ENCODE peak calls at places on chromosomes 1 and 21, in four cellular contexts. One of them, this sample, is unnamed.

GRCh38 chr1:60281360-60281932 is 207.9 kb upstream of the C1orf87 start:
- DNase-seq in tibial nerve: peak; percentile 70
- DNase-seq in choroid plexus epithelial cell: peak; percentile 94
- DNase-seq in left ventricle myocardium inferior: peak; percentile 34
- DNase-seq in this sample: peak; percentile 86

GRCh38 chr1:47192458-47193384 is 2.9 kb upstream of the PDZK1IP1 start:
- DNase-seq in tibial nerve: peak; percentile 91
- DNase-seq in choroid plexus epithelial cell: peak; percentile 77
- DNase-seq in left ventricle myocardium inferior: peak; percentile 79
- DNase-seq in this sample: peak; percentile 93

GRCh38 chr1:9410737-9411297 is 118.1 kb downstream of the SPSB1 start:
- DNase-seq in tibial nerve: peak; percentile 18
- DNase-seq in choroid plexus epithelial cell: peak; percentile 66
- DNase-seq in left ventricle myocardium inferior: no peak
- DNase-seq in this sample: peak; percentile 87

GRCh38 chr1:8077602-8078001 is 51.5 kb upstream of the ERRFI1 start:
- DNase-seq in tibial nerve: no peak
- DNase-seq in choroid plexus epithelial cell: no peak
- DNase-seq in left ventricle myocardium inferior: no peak
- DNase-seq in this sample: no peak

GRCh38 chr1:28761189-28761588 is 24.4 kb downstream of the YTHDF2 start:
- DNase-seq in tibial nerve: no peak
- DNase-seq in choroid plexus epithelial cell: no peak
- DNase-seq in left ventricle myocardium inferior: no peak
- DNase-seq in this sample: no peak

GRCh38 chr1:58035523-58035922 is 511.0 kb downstream of the OMA1 start:
- DNase-seq in tibial nerve: no peak
- DNase-seq in choroid plexus epithelial cell: no peak
- DNase-seq in left ventricle myocardium inferior: no peak
- DNase-seq in this sample: peak; percentile 1

GRCh38 chr1:215594640-215595039 is 27.5 kb downstream of the KCTD3 start:
- DNase-seq in tibial nerve: no peak
- DNase-seq in choroid plexus epithelial cell: peak; percentile 52
- DNase-seq in left ventricle myocardium inferior: no peak
- DNase-seq in this sample: no peak

GRCh38 chr1:237717121-237717520 is 173.6 kb downstream of the ZP4 start:
- DNase-seq in tibial nerve: no peak
- DNase-seq in choroid plexus epithelial cell: no peak
- DNase-seq in left ventricle myocardium inferior: no peak
- DNase-seq in this sample: no peak

GRCh38 chr1:89842547-89843278 is 21.9 kb downstream of the LRRC8D start:
- DNase-seq in tibial nerve: no peak
- DNase-seq in choroid plexus epithelial cell: peak; percentile 68
- DNase-seq in left ventricle myocardium inferior: no peak
- DNase-seq in this sample: peak; percentile 46

GRCh38 chr1:109395602-109396512 is 1.9 kb downstream of the SORT1 start:
- DNase-seq in tibial nerve: no peak
- DNase-seq in choroid plexus epithelial cell: peak; percentile 91
- DNase-seq in left ventricle myocardium inferior: no peak
- DNase-seq in this sample: peak; percentile 62

GRCh38 chr1:28778021-28778420 is 33.9 kb upstream of the OPRD1 start:
- DNase-seq in tibial nerve: no peak
- DNase-seq in choroid plexus epithelial cell: no peak
- DNase-seq in left ventricle myocardium inferior: no peak
- DNase-seq in this sample: peak; percentile 74

GRCh38 chr1:59292557-59292956 is 4.3 kb upstream of the FGGY start:
- DNase-seq in tibial nerve: peak; percentile 63
- DNase-seq in choroid plexus epithelial cell: peak; percentile 95
- DNase-seq in left ventricle myocardium inferior: no peak
- DNase-seq in this sample: peak; percentile 84

GRCh38 chr1:118298397-118298796 is 113.4 kb upstream of the SPAG17 start:
- DNase-seq in tibial nerve: no peak
- DNase-seq in choroid plexus epithelial cell: no peak
- DNase-seq in left ventricle myocardium inferior: no peak
- DNase-seq in this sample: no peak

GRCh38 chr1:113929750-113930498 is 800 bp downstream of the HIPK1 start:
- DNase-seq in tibial nerve: no peak
- DNase-seq in choroid plexus epithelial cell: peak; percentile 36
- DNase-seq in left ventricle myocardium inferior: peak; percentile 31
- DNase-seq in this sample: peak; percentile 88

GRCh38 chr1:63435136-63435535 is 67.7 kb downstream of the ALG6 start:
- DNase-seq in tibial nerve: no peak
- DNase-seq in choroid plexus epithelial cell: no peak
- DNase-seq in left ventricle myocardium inferior: no peak
- DNase-seq in this sample: no peak

GRCh38 chr21:15592957-15593356 is 136.8 kb upstream of the USP25 start:
- DNase-seq in tibial nerve: no peak
- DNase-seq in choroid plexus epithelial cell: no peak
- DNase-seq in left ventricle myocardium inferior: no peak
- DNase-seq in this sample: no peak

GRCh38 chr1:161487483-161487827 is 17.8 kb upstream of the FCGR2A start:
- DNase-seq in tibial nerve: peak; percentile 45
- DNase-seq in choroid plexus epithelial cell: peak; percentile 78
- DNase-seq in left ventricle myocardium inferior: peak; percentile 38
- DNase-seq in this sample: peak; percentile 68

GRCh38 chr1:224181453-224181810 is 1.6 kb upstream of the DEGS1 start:
- DNase-seq in tibial nerve: no peak
- DNase-seq in choroid plexus epithelial cell: no peak
- DNase-seq in left ventricle myocardium inferior: no peak
- DNase-seq in this sample: no peak

GRCh38 chr1:153783233-153784190 is 8.3 kb downstream of the SLC27A3 start:
- DNase-seq in tibial nerve: peak; percentile 83
- DNase-seq in choroid plexus epithelial cell: peak; percentile 94
- DNase-seq in left ventricle myocardium inferior: peak; percentile 90
- DNase-seq in this sample: peak; percentile 99

GRCh38 chr1:10791117-10791951 is 5.1 kb downstream of the CASZ1 start:
- DNase-seq in tibial nerve: no peak
- DNase-seq in choroid plexus epithelial cell: no peak
- DNase-seq in left ventricle myocardium inferior: no peak
- DNase-seq in this sample: peak; percentile 54

GRCh38 chr1:116178837-116179236 is 67.6 kb downstream of the MAB21L3 start:
- DNase-seq in tibial nerve: no peak
- DNase-seq in choroid plexus epithelial cell: no peak
- DNase-seq in left ventricle myocardium inferior: no peak
- DNase-seq in this sample: no peak

GRCh38 chr21:27036736-27037301 is 69.9 kb upstream of the ADAMTS5 start:
- DNase-seq in tibial nerve: no peak
- DNase-seq in choroid plexus epithelial cell: no peak
- DNase-seq in left ventricle myocardium inferior: no peak
- DNase-seq in this sample: no peak

GRCh38 chr1:9066945-9067807 is 2.3 kb downstream of the SLC2A5 start:
- DNase-seq in tibial nerve: peak; percentile 58
- DNase-seq in choroid plexus epithelial cell: peak; percentile 94
- DNase-seq in left ventricle myocardium inferior: peak; percentile 68
- DNase-seq in this sample: peak; percentile 99

GRCh38 chr1:91806777-91807700 is 78.9 kb downstream of the TGFBR3 start:
- DNase-seq in tibial nerve: no peak
- DNase-seq in choroid plexus epithelial cell: peak; percentile 65
- DNase-seq in left ventricle myocardium inferior: no peak
- DNase-seq in this sample: no peak

GRCh38 chr1:107250169-107250568 is 109.3 kb downstream of the NTNG1 start:
- DNase-seq in tibial nerve: no peak
- DNase-seq in choroid plexus epithelial cell: no peak
- DNase-seq in left ventricle myocardium inferior: no peak
- DNase-seq in this sample: no peak

GRCh38 chr1:85623061-85623471 is 42.5 kb downstream of the CCN1 start:
- DNase-seq in tibial nerve: no peak
- DNase-seq in choroid plexus epithelial cell: peak; percentile 88
- DNase-seq in left ventricle myocardium inferior: no peak
- DNase-seq in this sample: peak; percentile 96

GRCh38 chr1:12610305-12610935 is 7.6 kb downstream of the DHRS3 start:
- DNase-seq in tibial nerve: no peak
- DNase-seq in choroid plexus epithelial cell: no peak
- DNase-seq in left ventricle myocardium inferior: no peak
- DNase-seq in this sample: no peak

GRCh38 chr1:27572679-27573426 is 31.1 kb downstream of the AHDC1 start:
- DNase-seq in tibial nerve: no peak
- DNase-seq in choroid plexus epithelial cell: no peak
- DNase-seq in left ventricle myocardium inferior: peak; percentile 36
- DNase-seq in this sample: peak; percentile 95
- H3K4me3 ChIP-seq in tibial nerve: no peak overlapping the region
- H3K4me3 ChIP-seq in choroid plexus epithelial cell: no peak overlapping the region
- H3K4me3 ChIP-seq in left ventricle myocardium inferior: peak overlapping the region; percentile 33
- H3K4me3 ChIP-seq in this sample: no peak overlapping the region

DNA sequence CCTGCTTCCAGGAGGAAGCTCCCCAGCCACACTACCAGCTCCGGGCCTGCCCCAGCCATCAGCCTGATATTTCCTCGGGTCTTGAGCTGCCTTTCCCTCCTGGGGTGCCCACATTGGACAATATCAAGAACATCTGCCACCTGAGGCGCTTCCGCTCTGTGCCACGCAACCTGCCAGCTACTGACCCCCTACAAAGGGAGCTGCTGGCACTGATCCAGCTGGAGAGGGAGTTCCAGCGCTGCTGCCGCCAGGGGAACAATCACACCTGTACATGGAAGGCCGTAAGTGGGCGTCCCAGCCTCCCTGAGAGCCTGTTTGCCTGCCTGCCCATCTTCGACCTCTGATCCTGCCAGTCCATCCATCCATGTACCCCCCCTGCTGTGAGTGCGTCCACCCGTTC is 3.6 kb downstream of the ECM1 start:
- DNase-seq in tibial nerve: no peak
- DNase-seq in choroid plexus epithelial cell: no peak
- DNase-seq in left ventricle myocardium inferior: no peak
- DNase-seq in this sample: peak; percentile 15
- H3K4me3 ChIP-seq in tibial nerve: no peak overlapping the region
- H3K4me3 ChIP-seq in choroid plexus epithelial cell: no peak overlapping the region
- H3K4me3 ChIP-seq in left ventricle myocardium inferior: no peak overlapping the region
- H3K4me3 ChIP-seq in this sample: no peak overlapping the region

GRCh38 chr1:79517425-79518219 is 511.1 kb upstream of the ADGRL4 start:
- DNase-seq in tibial nerve: no peak
- DNase-seq in choroid plexus epithelial cell: no peak
- DNase-seq in left ventricle myocardium inferior: no peak
- DNase-seq in this sample: peak; percentile 6
- H3K4me3 ChIP-seq in tibial nerve: no peak overlapping the region
- H3K4me3 ChIP-seq in choroid plexus epithelial cell: no peak overlapping the region
- H3K4me3 ChIP-seq in left ventricle myocardium inferior: no peak overlapping the region
- H3K4me3 ChIP-seq in this sample: no peak overlapping the region

GRCh38 chr1:146031476-146031875 is 9.9 kb upstream of the HJV start:
- DNase-seq in tibial nerve: no peak
- DNase-seq in choroid plexus epithelial cell: no peak
- DNase-seq in left ventricle myocardium inferior: no peak
- DNase-seq in this sample: no peak

GRCh38 chr1:146036990-146037646 is 15.6 kb upstream of the HJV start:
- DNase-seq in tibial nerve: peak; percentile 83
- DNase-seq in choroid plexus epithelial cell: peak; percentile 91
- DNase-seq in left ventricle myocardium inferior: peak; percentile 77
- DNase-seq in this sample: peak; percentile 72

GRCh38 chr1:146036241-146036989 is 14.9 kb upstream of the HJV start:
- DNase-seq in tibial nerve: no peak
- DNase-seq in choroid plexus epithelial cell: peak; percentile 13
- DNase-seq in left ventricle myocardium inferior: no peak
- DNase-seq in this sample: peak; percentile 39

GRCh38 chr1:146032613-146033219 is 11.2 kb upstream of the HJV start:
- DNase-seq in tibial nerve: no peak
- DNase-seq in choroid plexus epithelial cell: peak; percentile 78
- DNase-seq in left ventricle myocardium inferior: no peak
- DNase-seq in this sample: peak; percentile 79

GRCh38 chr1:146034976-146035469 is 13.5 kb upstream of the HJV start:
- DNase-seq in tibial nerve: no peak
- DNase-seq in choroid plexus epithelial cell: peak; percentile 39
- DNase-seq in left ventricle myocardium inferior: no peak
- DNase-seq in this sample: no peak
- H3K4me3 ChIP-seq in tibial nerve: peak overlapping the region; percentile 76
- H3K4me3 ChIP-seq in choroid plexus epithelial cell: peak overlapping the region; percentile 49
- H3K4me3 ChIP-seq in left ventricle myocardium inferior: peak overlapping the region; percentile 69
- H3K4me3 ChIP-seq in this sample: peak overlapping the region; percentile 75

DNA sequence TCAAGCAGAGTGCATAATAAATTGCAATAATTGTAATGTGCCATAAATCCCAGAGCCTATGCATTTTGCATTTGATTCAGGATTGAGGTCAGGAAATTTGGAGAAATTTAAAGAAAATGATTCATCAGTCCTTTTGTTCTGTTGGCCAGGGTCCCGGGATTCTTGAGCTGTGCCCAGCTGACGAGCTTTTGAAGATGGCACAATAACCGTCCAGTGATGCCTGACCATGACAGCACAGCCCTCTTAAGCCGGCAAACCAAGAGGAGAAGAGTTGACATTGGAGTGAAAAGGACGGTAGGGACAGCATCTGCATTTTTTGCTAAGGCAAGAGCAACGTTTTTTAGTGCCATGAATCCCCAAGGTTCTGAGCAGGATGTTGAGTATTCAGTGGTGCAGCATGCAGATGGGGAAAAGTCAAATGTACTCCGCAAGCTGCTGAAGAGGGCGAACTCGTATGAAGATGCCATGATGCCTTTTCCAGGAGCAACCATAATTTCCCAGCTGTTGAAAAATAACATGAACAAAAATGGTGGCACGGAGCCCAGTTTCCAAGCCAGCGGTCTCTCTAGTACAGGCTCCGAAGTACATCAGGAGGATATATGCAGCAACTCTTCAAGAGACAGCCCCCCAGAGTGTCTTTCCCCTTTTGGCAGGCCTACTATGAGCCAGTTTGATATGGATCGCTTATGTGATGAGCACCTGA is 8.7 kb downstream of the PROX1 start:
- DNase-seq in tibial nerve: no peak
- DNase-seq in choroid plexus epithelial cell: no peak
- DNase-seq in left ventricle myocardium inferior: no peak
- DNase-seq in this sample: no peak
- H3K4me3 ChIP-seq in tibial nerve: no peak overlapping the region
- H3K4me3 ChIP-seq in choroid plexus epithelial cell: no peak overlapping the region
- H3K4me3 ChIP-seq in left ventricle myocardium inferior: peak overlapping the region; percentile 50
- H3K4me3 ChIP-seq in this sample: no peak overlapping the region

GRCh38 chr1:1948783-1949182 is 29.7 kb upstream of the TMEM52 start:
- DNase-seq in tibial nerve: no peak
- DNase-seq in choroid plexus epithelial cell: no peak
- DNase-seq in left ventricle myocardium inferior: no peak
- DNase-seq in this sample: no peak

GRCh38 chr1:1947493-1947892 is 28.4 kb upstream of the TMEM52 start:
- DNase-seq in tibial nerve: no peak
- DNase-seq in choroid plexus epithelial cell: no peak
- DNase-seq in left ventricle myocardium inferior: no peak
- DNase-seq in this sample: no peak

GRCh38 chr1:1943834-1944570 is 24.9 kb upstream of the TMEM52 start:
- DNase-seq in tibial nerve: peak; percentile 35
- DNase-seq in choroid plexus epithelial cell: peak; percentile 44
- DNase-seq in left ventricle myocardium inferior: no peak
- DNase-seq in this sample: peak; percentile 97

GRCh38 chr1:1945782-1946393 is 26.8 kb upstream of the TMEM52 start:
- DNase-seq in tibial nerve: no peak
- DNase-seq in choroid plexus epithelial cell: no peak
- DNase-seq in left ventricle myocardium inferior: no peak
- DNase-seq in this sample: no peak

GRCh38 chr1:1946540-1946939 is 27.5 kb upstream of the TMEM52 start:
- DNase-seq in tibial nerve: no peak
- DNase-seq in choroid plexus epithelial cell: peak; percentile 55
- DNase-seq in left ventricle myocardium inferior: peak; percentile 62
- DNase-seq in this sample: no peak
- H3K4me3 ChIP-seq in tibial nerve: no peak overlapping the region
- H3K4me3 ChIP-seq in choroid plexus epithelial cell: no peak overlapping the region
- H3K4me3 ChIP-seq in left ventricle myocardium inferior: no peak overlapping the region
- H3K4me3 ChIP-seq in this sample: no peak overlapping the region